ENCODE peak calls at places on chromosomes 13 and 19, in six cellular contexts. J is activated naive CD8-positive, alpha-beta T cell treated with anti-CD3 and anti-CD28 coated beads for 36 hours; G is lung microvascular endothelial cell; Y is activated naive CD4-positive, alpha-beta T cell treated with Interleukin-2 at 50 U/mL for 16 hours; K is BJ; V is RWPE1. M is an unnamed sample.

GRCh38 chr13:39577833-39578232 is 25.2 kb downstream of the LHFPL6 start:
- DNase-seq in J (no peak), G (no peak), Y (no peak), K (no peak), V (no peak), M (no peak)

GRCh38 chr19:30344446-30345425 is 27.4 kb upstream of the ZNF536 start:
- DNase-seq in J (no peak), G (no peak), Y (no peak), K (no peak), V (no peak), M (no peak)

GRCh38 chr13:44417446-44417845 is 43.8 kb downstream of the SERP2 start:
- DNase-seq in J (no peak), G (no peak), Y (no peak), K (no peak), V (no peak), M (no peak)

GRCh38 chr19:57282011-57282636 is 1.8 kb downstream of the ZNF460 start:
- DNase-seq in J (peak; percentile 24), G (no peak), Y (no peak), K (no peak), V (peak; percentile 39), M (peak; percentile 51)

GRCh38 chr13:29081036-29081435 is 260.9 kb downstream of the MTUS2 start:
- DNase-seq in J (no peak), G (no peak), Y (peak; percentile 6), K (no peak), V (no peak), M (no peak)

GRCh38 chr19:55650602-55651230 is 2.7 kb downstream of the CCDC106 start:
- DNase-seq in J (no peak), G (no peak), Y (no peak), K (no peak), V (no peak), M (no peak)

GRCh38 chr13:50915562-50915961 is 6.0 kb downstream of the RNASEH2B start:
- DNase-seq in J (peak; percentile 15), G (no peak), Y (peak; percentile 16), K (no peak), V (no peak), M (peak; percentile 35)

GRCh38 chr13:36395280-36395679 is 37.0 kb upstream of the CCNA1 start:
- DNase-seq in J (no peak), G (peak; percentile 46), Y (no peak), K (peak; percentile 20), V (peak; percentile 60), M (no peak)

GRCh38 chr19:6393982-6394412 is 1.0 kb upstream of the GTF2F1 start:
- DNase-seq in J (no peak), G (no peak), Y (peak; percentile 71), K (no peak), V (no peak), M (no peak)

GRCh38 chr13:19592657-19593175 is 31.4 kb upstream of the TPTE2 start:
- DNase-seq in J (no peak), G (no peak), Y (no peak), K (no peak), V (no peak), M (no peak)

GRCh38 chr13:33937373-33938087 is 119.6 kb downstream of the RFC3 start:
- DNase-seq in J (no peak), G (peak; percentile 45), Y (no peak), K (no peak), V (no peak), M (no peak)

GRCh38 chr13:97127842-97128241 is 94.3 kb upstream of the MBNL2 start:
- DNase-seq in J (no peak), G (no peak), Y (no peak), K (no peak), V (no peak), M (no peak)

GRCh38 chr19:32123355-32123940 is 222.0 kb upstream of the ZNF507 start:
- DNase-seq in J (no peak), G (no peak), Y (no peak), K (no peak), V (no peak), M (no peak)

GRCh38 chr19:42595550-42596172 is 937 bp upstream of the CEACAM8 start:
- DNase-seq in J (no peak), G (no peak), Y (no peak), K (no peak), V (no peak), M (no peak)

GRCh38 chr13:35881360-35881759 is 249.8 kb downstream of the DCLK1 start:
- DNase-seq in J (no peak), G (no peak), Y (no peak), K (no peak), V (no peak), M (no peak)

GRCh38 chr13:110339263-110339662 is 32.2 kb downstream of the COL4A2 start:
- DNase-seq in J (no peak), G (no peak), Y (no peak), K (no peak), V (no peak), M (no peak)

GRCh38 chr19:40365613-40366401 is 17.3 kb downstream of the PLD3 start:
- DNase-seq in J (peak; percentile 50), G (peak; percentile 53), Y (peak; percentile 40), K (no peak), V (peak; percentile 96), M (peak; percentile 74)

GRCh38 chr19:18854982-18855381 is 23.2 kb downstream of the UPF1 start:
- DNase-seq in J (no peak), G (no peak), Y (no peak), K (no peak), V (no peak), M (no peak)

GRCh38 chr13:97139704-97140103 is 82.4 kb upstream of the MBNL2 start:
- DNase-seq in J (no peak), G (no peak), Y (no peak), K (no peak), V (no peak), M (no peak)

GRCh38 chr19:10388957-10389356 is 8.6 kb upstream of the TYK2 start:
- DNase-seq in J (peak; percentile 60), G (peak; percentile 81), Y (peak; percentile 82), K (no peak), V (peak; percentile 64), M (peak; percentile 90)

GRCh38 chr13:38821753-38822551 is 135.1 kb downstream of the FREM2 start:
- DNase-seq in J (no peak), G (no peak), Y (no peak), K (no peak), V (no peak), M (no peak)